ENCODE peak calls at places on chromosome 15, in ten cellular contexts. V is mucosa of gallbladder; D is iris pigment epithelial cell; R is activated CD4-positive, alpha-beta T cell treated with anti-CD3 and anti-CD28 coated beads, Interleukin-2, amount 50 U/mL, for 24 hours; P is WERI-Rb-1; Y is NCI-H748 treated with DMSO at 0.1 percent for 48 hours; C is Calu3; X is GM06990; B is anterior cingulate cortex; J is Kasumi-1. Q is an unnamed sample.
A peak's percentile ranks its signal among the peaks of the same experiment; 100 is the strongest.

GRCh38 chr15:61141497-61142125 is 87.5 kb downstream of the RORA start:
- DNase-seq in B (no peak), X (no peak), R (no peak), J (no peak), V (no peak), C (no peak), D (no peak), Y (no peak), P (no peak), Q (no peak)

GRCh38 chr15:88624156-88624970 is 3.2 kb downstream of the AEN start:
- DNase-seq in X (no peak), C (no peak), J (peak; percentile 66), Y (no peak), P (no peak), V (no peak), B (no peak), D (peak; percentile 40), R (no peak), Q (no peak)

GRCh38 chr15:63380151-63380827 is 1.4 kb downstream of the CA12 start:
- DNase-seq in V (no peak), R (no peak), X (no peak), Y (no peak), B (no peak), P (no peak), C (no peak), J (no peak), D (no peak), Q (no peak)

GRCh38 chr15:101037090-101037830 is 118.1 kb downstream of the LRRK1 start:
- DNase-seq in P (no peak), D (no peak), C (no peak), Y (no peak), R (no peak), V (peak; percentile 3), J (no peak), B (no peak), X (no peak), Q (peak; percentile 14)

GRCh38 chr15:97904196-97904572 is 56.3 kb upstream of the ARRDC4 start:
- DNase-seq in J (peak; percentile 59), Y (peak; percentile 30), C (peak; percentile 89), X (no peak), R (no peak), V (peak; percentile 69), D (peak; percentile 63), B (peak; percentile 39), P (peak; percentile 37), Q (no peak)

GRCh38 chr15:99212401-99212800 is 37.0 kb downstream of the TTC23 start:
- DNase-seq in R (no peak), V (no peak), C (no peak), J (no peak), X (no peak), P (no peak), D (peak; percentile 53), B (no peak), Y (no peak), Q (no peak)

GRCh38 chr15:45253330-45253729 is 1.3 kb downstream of the SLC28A2 start:
- DNase-seq in R (no peak), Y (no peak), P (no peak), X (no peak), C (no peak), B (no peak), V (no peak), J (no peak), D (no peak), Q (no peak)

GRCh38 chr15:75531041-75531450 is 48.1 kb downstream of the PTPN9 start:
- DNase-seq in X (no peak), C (no peak), V (peak; percentile 37), P (no peak), Y (no peak), D (peak; percentile 65), B (peak; percentile 10), J (no peak), R (no peak), Q (no peak)

GRCh38 chr15:34259557-34259956 is 34.7 kb downstream of the EMC4 start:
- DNase-seq in Y (no peak), C (no peak), X (no peak), P (no peak), J (no peak), V (no peak), D (no peak), B (no peak), R (no peak), Q (no peak)

GRCh38 chr15:38611228-38611627 is 46.6 kb upstream of the RASGRP1 start:
- DNase-seq in Y (no peak), B (no peak), V (no peak), C (no peak), J (no peak), X (no peak), R (no peak), D (no peak), P (no peak), Q (no peak)

GRCh38 chr15:44137750-44138149 is 57.3 kb downstream of the FRMD5 start:
- DNase-seq in C (peak; percentile 16), X (no peak), D (no peak), J (no peak), R (no peak), B (no peak), P (no peak), Y (no peak), V (no peak), Q (no peak)

GRCh38 chr15:26358708-26359107 is 414.2 kb downstream of the GABRB3 start:
- DNase-seq in R (no peak), D (no peak), P (no peak), C (no peak), X (no peak), V (no peak), Y (no peak), J (no peak), B (no peak), Q (no peak)

GRCh38 chr15:41917767-41918430 is 24.0 kb upstream of the SPTBN5 start:
- DNase-seq in B (no peak), R (no peak), P (no peak), C (peak; percentile 62), J (peak; percentile 33), X (no peak), Y (no peak), V (peak; percentile 79), D (peak; percentile 79), Q (no peak)

GRCh38 chr15:40766194-40766830 is 2.4 kb downstream of the GCHFR start:
- DNase-seq in J (no peak), B (no peak), D (no peak), Y (no peak), R (no peak), V (no peak), C (no peak), P (no peak), X (no peak), Q (no peak)

GRCh38 chr15:51416129-51416528 is 74.7 kb downstream of the GLDN start:
- DNase-seq in R (no peak), C (no peak), Y (no peak), B (no peak), D (no peak), X (no peak), J (no peak), V (no peak), P (no peak), Q (no peak)